ENCODE peak calls at places on chromosome 15, in nine cellular contexts. P, U, D, G, Q, R, H, Z and Y are unnamed samples.
A peak's percentile ranks its signal among the peaks of the same experiment; 100 is the strongest.

GRCh38 chr15:92627014-92627413 is 28.6 kb downstream of the FAM174B start:
- DNase-seq in Q (no peak), D (peak; percentile 26), Z (no peak), G (no peak), P (no peak), H (no peak), R (no peak), U (no peak), Y (no peak)

GRCh38 chr15:59232476-59232875 is 25.8 kb downstream of the LDHAL6B start:
- DNase-seq in H (peak; percentile 91), U (no peak), Q (no peak), P (no peak), G (no peak), Z (no peak), D (no peak), R (no peak), Y (no peak)

GRCh38 chr15:23823508-23823907 is 136.4 kb upstream of the NDN start:
- DNase-seq in H (no peak), U (no peak), D (no peak), R (no peak), Q (no peak), G (no peak), Z (peak; percentile 25), P (no peak), Y (no peak)

GRCh38 chr15:98899266-98900021 is 108.1 kb downstream of the PGPEP1L start:
- DNase-seq in G (no peak), P (no peak), Q (no peak), Z (no peak), H (no peak), D (no peak), R (no peak), U (no peak), Y (no peak)

GRCh38 chr15:80272987-80273386 is 21.0 kb upstream of the CTXND1 start:
- DNase-seq in D (no peak), Z (no peak), U (no peak), P (no peak), R (no peak), H (no peak), G (no peak), Q (no peak), Y (no peak)

GRCh38 chr15:69236505-69236904 is 62.2 kb upstream of the PAQR5 start:
- DNase-seq in P (no peak), Z (no peak), R (no peak), D (no peak), U (no peak), G (no peak), H (no peak), Q (no peak), Y (no peak)

GRCh38 chr15:99450896-99451358 is 114.9 kb upstream of the MEF2A start:
- DNase-seq in G (peak; percentile 39), H (peak; percentile 83), P (no peak), Z (no peak), D (peak; percentile 46), Q (no peak), U (no peak), R (peak; percentile 83), Y (no peak)

GRCh38 chr15:90211440-90212168 is 10.5 kb downstream of the SEMA4B start:
- DNase-seq in U (no peak), Q (no peak), Z (no peak), R (no peak), G (no peak), P (no peak), D (peak; percentile 79), H (peak; percentile 65), Y (no peak)

GRCh38 chr15:40267670-40268069 is 15.2 kb downstream of the ANKRD63 start:
- DNase-seq in G (no peak), Z (no peak), P (no peak), Q (no peak), H (no peak), D (no peak), R (no peak), U (no peak), Y (no peak)

GRCh38 chr15:72306211-72306785 is 13.7 kb downstream of the CELF6 start:
- DNase-seq in Q (peak; percentile 85), P (peak; percentile 17), H (peak; percentile 64), G (no peak), U (peak; percentile 67), R (no peak), D (no peak), Z (no peak), Y (no peak)

GRCh38 chr15:77292924-77293558 is 126.9 kb downstream of the PEAK1 start:
- DNase-seq in U (no peak), G (no peak), D (no peak), P (no peak), Z (no peak), H (no peak), R (no peak), Q (no peak), Y (no peak)

GRCh38 chr15:32663671-32664070 is 22.2 kb downstream of the SCG5 start:
- DNase-seq in P (no peak), Q (no peak), U (no peak), G (no peak), R (no peak), D (no peak), H (no peak), Z (no peak), Y (no peak)

GRCh38 chr15:88207565-88207964 is 49.0 kb downstream of the NTRK3 start:
- DNase-seq in Z (no peak), Q (no peak), U (no peak), R (no peak), D (no peak), H (no peak), P (no peak), G (no peak), Y (no peak)

GRCh38 chr15:95132774-95133173 is 901.4 kb downstream of the MCTP2 start:
- DNase-seq in G (no peak), H (peak; percentile 80), U (no peak), R (no peak), D (no peak), Z (no peak), Q (no peak), P (no peak), Y (no peak)

GRCh38 chr15:68362537-68363126 is 69.3 kb downstream of the ITGA11 start:
- DNase-seq in Z (no peak), P (no peak), Q (no peak), G (no peak), U (no peak), R (no peak), D (no peak), H (no peak), Y (no peak)

GRCh38 chr15:29403778-29404177 is 134.2 kb upstream of the NSMCE3 start:
- DNase-seq in G (no peak), R (no peak), U (no peak), Q (no peak), Z (peak; percentile 15), P (no peak), H (no peak), D (no peak), Y (no peak)

GRCh38 chr15:90402230-90402629 is 14.2 kb downstream of the IQGAP1 start:
- DNase-seq in U (no peak), Z (no peak), H (peak; percentile 86), P (no peak), G (no peak), R (peak; percentile 58), D (no peak), Q (no peak), Y (no peak)